ENCODE peak calls at places on chromosomes 5 and 9, in four cellular contexts. M, N, I and J are unnamed samples.

GRCh38 chr5:66554211-66554610 is 42.0 kb upstream of the MAST4 start:
- DNase-seq in M (no peak), N (peak; percentile 72), I (no peak), J (no peak)

GRCh38 chr5:6043491-6044310 is 334.6 kb downstream of the MED10 start:
- DNase-seq in M (no peak), N (no peak), I (no peak), J (no peak)

GRCh38 chr5:157215826-157216167 is 35.2 kb downstream of the ITK start:
- DNase-seq in M (no peak), N (no peak), I (no peak), J (no peak)

GRCh38 chr9:130124471-130124870 is 47.7 kb upstream of the NCS1 start:
- DNase-seq in M (no peak), N (no peak), I (no peak), J (no peak)

GRCh38 chr5:15620501-15620900 is 120.5 kb downstream of the FBXL7 start:
- DNase-seq in M (no peak), N (no peak), I (no peak), J (no peak)

GRCh38 chr5:122507581-122507980 is 195.5 kb downstream of the SNCAIP start:
- DNase-seq in M (no peak), N (no peak), I (no peak), J (no peak)

GRCh38 chr5:141883184-141883947 is 5.2 kb upstream of the PCDH1 start:
- DNase-seq in M (no peak), N (no peak), I (peak; percentile 19), J (peak; percentile 65)

GRCh38 chr5:61363715-61364114 is 31.7 kb downstream of the ZSWIM6 start:
- DNase-seq in M (no peak), N (no peak), I (no peak), J (no peak)

GRCh38 chr5:95786821-95787408 is 35.6 kb downstream of the GLRX start:
- DNase-seq in M (no peak), N (no peak), I (no peak), J (no peak)

DNA sequence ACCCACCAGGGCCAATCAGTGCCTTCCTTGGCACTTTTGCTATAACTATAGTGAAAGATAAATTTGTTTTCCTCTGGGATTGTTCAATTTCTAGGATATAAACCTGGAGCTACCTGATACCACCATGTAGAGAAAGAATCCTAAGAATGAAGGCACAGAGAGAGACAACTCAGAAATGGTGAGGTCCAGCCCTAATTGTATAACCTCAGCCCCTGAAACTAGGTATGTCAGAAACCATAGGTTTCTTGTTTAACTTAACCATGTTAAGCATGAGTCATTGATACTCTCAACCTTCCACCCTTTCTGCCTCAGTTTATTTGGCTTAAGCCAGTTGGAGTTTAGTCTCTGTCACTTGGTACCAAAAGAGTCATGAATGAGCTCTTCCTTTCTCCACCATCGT is 4.6 kb upstream of the SPZ1 start:
- DNase-seq in M (no peak), N (no peak), I (no peak), J (no peak)
- TF ChIP-seq PBX3 in M (no peak), N (no peak), I (no peak), J (no peak)

GRCh38 chr5:1069720-1070088 is 42.2 kb downstream of the SLC12A7 start:
- DNase-seq in M (no peak), N (no peak), I (no peak), J (no peak)

GRCh38 chr5:1068895-1069719 is 42.8 kb downstream of the SLC12A7 start:
- DNase-seq in M (no peak), N (no peak), I (no peak), J (no peak)

GRCh38 chr5:1067141-1068121 is 44.4 kb downstream of the SLC12A7 start:
- DNase-seq in M (no peak), N (no peak), I (no peak), J (no peak)

GRCh38 chr5:1066676-1067075 is 45.2 kb downstream of the SLC12A7 start:
- DNase-seq in M (no peak), N (no peak), I (no peak), J (peak; percentile 33)

DNA sequence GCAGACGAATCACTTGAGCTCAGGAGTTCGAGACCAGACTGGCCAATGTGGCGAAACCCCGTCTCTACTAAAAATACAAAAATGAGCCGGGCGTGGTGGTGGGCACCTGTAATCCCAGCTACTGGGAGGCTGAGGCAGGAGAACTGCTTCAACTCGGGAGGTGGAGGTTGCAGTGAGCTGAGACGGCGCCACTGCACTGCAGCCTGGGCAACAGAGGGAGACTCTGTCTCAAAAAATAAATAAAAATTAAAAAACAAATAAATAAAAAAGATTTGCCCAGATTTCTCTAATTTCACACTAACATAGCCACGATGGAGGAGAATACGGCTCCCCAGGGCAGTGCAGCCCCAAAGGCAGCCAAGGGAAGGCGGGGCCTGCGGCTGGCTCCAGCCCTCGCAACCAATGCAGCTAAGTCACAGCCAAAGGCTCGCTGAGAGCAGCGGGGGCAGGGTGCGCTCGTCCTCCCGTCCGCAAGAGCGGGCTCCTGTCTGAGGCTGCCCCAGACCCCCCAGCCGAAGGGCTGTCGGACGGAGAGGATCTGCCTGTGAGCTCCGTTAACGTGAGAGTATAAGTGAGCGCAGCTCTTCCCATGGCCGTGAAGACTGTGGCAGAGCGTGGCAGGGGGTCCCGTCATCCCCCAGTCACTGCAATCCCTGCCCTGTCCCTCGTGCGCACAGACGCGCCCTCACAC is 43.5 kb downstream of the SLC12A7 start:
- DNase-seq in M (no peak), N (no peak), I (no peak), J (no peak)
- TF ChIP-seq PBX3 in M (no peak), N (no peak), I (no peak), J (no peak)

DNA sequence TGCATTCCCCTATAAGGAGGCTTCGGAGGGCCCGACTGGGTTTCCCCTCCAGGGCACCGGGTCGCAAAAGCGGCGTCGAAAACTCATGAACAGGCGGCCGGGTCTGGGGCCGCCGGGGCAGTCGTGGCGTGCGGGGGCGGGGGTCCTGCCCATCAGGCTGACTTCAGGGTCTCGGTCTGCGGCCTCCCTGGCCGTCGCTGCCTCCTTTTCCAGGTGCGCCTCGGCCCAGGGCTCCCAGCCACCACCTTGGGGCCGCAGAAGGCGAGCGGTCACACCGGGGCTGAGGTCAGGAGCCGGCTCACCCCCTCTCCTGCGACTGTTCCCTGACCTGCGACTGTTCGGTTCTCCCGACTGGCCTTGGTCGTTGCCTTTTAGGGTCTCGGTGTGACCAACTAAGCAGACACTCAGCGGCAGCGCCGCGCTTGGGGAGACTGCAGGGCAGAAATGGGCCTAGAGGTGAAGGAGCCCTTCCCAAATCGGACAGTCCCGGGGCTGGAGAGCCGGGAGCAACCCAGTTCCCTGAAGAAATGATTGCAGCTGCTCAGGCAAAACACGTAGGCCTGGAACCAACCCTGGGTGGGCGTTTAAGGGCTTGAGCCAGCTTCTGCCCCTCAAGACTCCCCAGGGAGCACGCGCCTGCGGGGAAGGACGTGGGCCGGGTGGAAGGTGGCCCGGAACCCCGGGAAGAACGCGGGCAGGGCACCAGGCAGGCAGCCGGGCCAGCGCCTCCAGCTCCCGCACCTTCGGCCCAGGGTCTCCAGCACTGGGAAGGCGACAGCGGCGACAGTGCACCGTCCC is 11.2 kb downstream of the IRX2 start:
- DNase-seq in M (no peak), N (no peak), I (no peak), J (no peak)
- TF ChIP-seq PBX3 in M (no peak), N (no peak), I (no peak), J (no peak)

GRCh38 chr9:70475211-70475610 is 60.8 kb upstream of the KLF9 start:
- DNase-seq in M (no peak), N (no peak), I (no peak), J (no peak)
- TF ChIP-seq PBX3 in M (no peak), N (no peak), I (no peak), J (no peak)

DNA sequence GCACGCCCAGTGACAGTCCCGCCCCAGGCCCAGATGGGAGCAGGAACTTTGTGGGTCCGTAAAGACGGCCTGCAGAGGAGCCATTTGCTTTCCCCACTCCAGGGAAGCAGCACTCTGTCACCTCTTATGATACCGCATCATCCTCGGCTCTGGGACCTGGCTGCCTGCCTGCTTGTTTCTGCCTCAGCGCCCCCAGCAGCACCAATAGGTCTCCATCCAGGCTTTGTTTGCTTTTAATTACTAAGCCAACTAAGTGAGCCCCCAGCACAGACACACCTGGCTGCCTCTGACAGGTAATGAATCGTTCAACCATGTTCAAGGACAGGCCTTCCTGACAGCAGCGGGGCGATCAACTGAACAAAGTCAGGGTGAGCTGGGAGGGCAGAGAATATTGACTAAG is 141.4 kb downstream of the C5orf15 start:
- DNase-seq in M (no peak), N (no peak), I (no peak), J (no peak)
- TF ChIP-seq PBX3 in M (no peak), N (no peak), I (no peak), J (no peak)

GRCh38 chr5:135229679-135230132 is 169.3 kb downstream of the MACROH2A1 start:
- DNase-seq in M (peak; percentile 85), N (no peak), I (peak; percentile 26), J (no peak)

GRCh38 chr5:135231289-135231688 is 167.7 kb downstream of the MACROH2A1 start:
- DNase-seq in M (no peak), N (no peak), I (no peak), J (no peak)

GRCh38 chr5:135228236-135228635 is 170.8 kb downstream of the MACROH2A1 start:
- DNase-seq in M (no peak), N (no peak), I (no peak), J (no peak)

GRCh38 chr5:135229122-135229521 is 169.9 kb downstream of the MACROH2A1 start:
- DNase-seq in M (no peak), N (no peak), I (no peak), J (no peak)

DNA sequence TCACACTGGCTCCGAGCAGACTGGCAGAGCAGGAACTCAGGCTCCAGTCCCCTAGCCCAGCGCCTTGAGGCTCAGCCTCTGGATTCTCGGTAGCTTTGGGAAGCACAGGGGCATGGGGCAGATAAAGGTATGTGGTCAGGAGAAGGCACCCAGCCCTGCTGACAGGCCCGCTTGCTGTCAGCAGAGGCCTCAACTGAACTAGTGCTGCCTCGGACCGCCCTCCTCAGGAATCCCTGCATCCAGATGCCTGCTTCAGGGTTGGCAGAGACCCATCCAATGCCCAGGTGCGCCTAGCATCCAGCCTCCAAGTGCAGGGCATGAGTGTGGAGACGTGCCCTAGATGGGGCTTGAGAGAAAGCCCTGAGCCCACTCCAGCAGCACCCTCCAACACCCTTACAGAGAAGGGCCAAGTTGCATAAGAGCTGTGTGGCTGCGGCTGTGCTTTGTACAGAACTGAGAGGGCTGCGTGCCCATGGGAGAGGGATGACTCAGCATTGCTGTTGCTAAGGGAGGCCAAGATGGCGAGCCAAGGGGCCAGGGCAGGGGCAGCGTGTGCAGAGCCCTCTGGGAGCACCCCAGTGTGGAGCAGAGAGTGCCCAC is 168.6 kb downstream of the MACROH2A1 start:
- DNase-seq in M (peak; percentile 29), N (no peak), I (no peak), J (no peak)
- TF ChIP-seq PBX3 in M (no peak), N (no peak), I (no peak), J (no peak)

DNA sequence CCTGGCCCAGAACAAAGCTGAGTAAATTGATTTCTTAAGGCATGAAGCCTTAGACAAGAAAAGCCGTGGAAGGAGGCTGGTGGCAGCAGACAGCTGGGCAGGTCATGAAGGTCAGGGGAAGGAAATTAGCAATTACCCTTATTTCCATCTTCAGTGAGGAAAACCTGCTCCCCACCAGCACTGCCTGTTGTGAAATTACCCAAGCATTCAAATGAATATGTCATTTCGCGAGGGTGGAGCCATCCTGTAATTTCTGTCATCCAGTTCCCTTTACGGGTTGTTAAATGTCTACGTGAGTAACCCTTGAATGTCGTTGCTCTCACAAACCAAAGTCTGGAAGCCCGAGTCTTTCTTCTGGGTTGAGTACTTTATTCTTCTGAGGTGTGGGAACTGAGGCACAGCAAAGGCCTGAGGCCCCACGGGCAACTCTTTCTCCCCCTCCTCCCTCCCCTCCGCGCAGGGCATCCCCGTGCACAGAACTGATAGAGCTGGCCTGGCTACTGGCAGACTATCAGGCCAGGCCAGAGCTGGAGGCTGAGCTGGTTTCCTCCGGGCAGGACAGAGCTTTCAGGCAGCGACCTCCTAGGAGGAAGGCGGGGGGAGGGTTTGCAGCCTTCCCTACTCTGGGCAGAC is 22.0 kb upstream of the AK3 start:
- DNase-seq in M (no peak), N (no peak), I (no peak), J (peak; percentile 16)
- TF ChIP-seq PBX3 in M (no peak), N (no peak), I (no peak), J (no peak)